ENCODE peak calls at places on chromosomes 16 and 17, in five cellular contexts. K is H1, P is HepG2, R is K562, U is GM12878. A is an unnamed sample.

GRCh38 chr17:42581744-42582270 is 4.3 kb upstream of the PSMC3IP start:
- DNase-seq in K (no peak), P (no peak), R (no peak), U (no peak), A (no peak)

GRCh38 chr17:64097196-64097936 is 32.6 kb downstream of the ERN1 start:
- DNase-seq in K (no peak), P (no peak), R (no peak), U (no peak), A (no peak)

GRCh38 chr16:50035468-50035992 is 10.5 kb downstream of the CNEP1R1 start:
- DNase-seq in K (no peak), P (peak), R (no peak), U (no peak), A (no peak)

GRCh38 chr16:75443301-75443700 is 10.0 kb upstream of the CFDP1 start:
- DNase-seq in K (no peak), P (no peak), R (no peak), U (no peak), A (no peak)

GRCh38 chr17:2337811-2338657 is 733 bp downstream of the SGSM2 start:
- DNase-seq in K (no peak), P (peak), R (peak), U (no peak), A (no peak)

GRCh38 chr16:74035816-74036215 is 260.8 kb upstream of the PSMD7 start:
- DNase-seq in K (no peak), P (peak), R (peak), U (no peak), A (peak)

GRCh38 chr16:71474864-71475263 is 12.8 kb upstream of the ZNF23 start:
- DNase-seq in K (no peak), P (no peak), R (no peak), U (no peak), A (peak)

GRCh38 chr16:8376430-8376829 is 213.9 kb downstream of the TMEM114 start:
- DNase-seq in K (no peak), P (no peak), R (no peak), U (no peak), A (no peak)

GRCh38 chr16:3857189-3858013 is 23.1 kb downstream of the CREBBP start:
- DNase-seq in K (no peak), P (peak), R (no peak), U (peak), A (no peak)

GRCh38 chr16:2156025-2156848 is 655 bp downstream of the TRAF7 start:
- DNase-seq in K (no peak), P (peak), R (peak), U (no peak), A (no peak)

GRCh38 chr17:27475981-27476895 is 20.0 kb downstream of the KSR1 start:
- DNase-seq in K (no peak), P (no peak), R (no peak), U (no peak), A (no peak)

GRCh38 chr17:43871947-43872690 is 25.1 kb downstream of the CD300LG start:
- DNase-seq in K (no peak), P (no peak), R (no peak), U (no peak), A (no peak)

GRCh38 chr16:74999208-74999682 is 421 bp downstream of the ZNRF1 start:
- DNase-seq in K (no peak), P (no peak), R (peak), U (no peak), A (no peak)

GRCh38 chr16:709651-710499 is 4.3 kb upstream of the FBXL16 start:
- DNase-seq in K (no peak), P (no peak), R (peak), U (no peak), A (no peak)

GRCh38 chr16:57036315-57036714 is 47.0 kb downstream of the NLRC5 start:
- DNase-seq in K (no peak), P (no peak), R (no peak), U (no peak), A (no peak)

GRCh38 chr16:55842369-55843104 is 9.6 kb upstream of the CES1 start:
- DNase-seq in K (no peak), P (peak), R (peak), U (no peak), A (peak)

GRCh38 chr17:66836063-66837005 is 1.4 kb downstream of the CACNG5 start:
- DNase-seq in K (no peak), P (no peak), R (no peak), U (no peak), A (no peak)

GRCh38 chr16:81837312-81837748 is 58.2 kb downstream of the PLCG2 start:
- DNase-seq in K (no peak), P (no peak), R (no peak), U (no peak), A (no peak)

GRCh38 chr17:78779848-78780247 is 2.2 kb downstream of the CYTH1 start:
- DNase-seq in K (no peak), P (no peak), R (no peak), U (no peak), A (no peak)

GRCh38 chr17:64984776-64985521 is 65.7 kb upstream of the LRRC37A3 start:
- DNase-seq in K (no peak), P (peak), R (no peak), U (no peak), A (no peak)

GRCh38 chr16:17321824-17322223 is 148.9 kb downstream of the XYLT1 start:
- DNase-seq in K (no peak), P (no peak), R (no peak), U (no peak), A (no peak)

GRCh38 chr17:34665803-34666763 is 86.7 kb downstream of the TMEM132E start:
- DNase-seq in K (no peak), P (no peak), R (no peak), U (no peak), A (no peak)

GRCh38 chr16:30786936-30787612 is at the start of gene ZNF629:
- DNase-seq in K (no peak), P (peak), R (peak), U (no peak), A (peak)

GRCh38 chr17:29368926-29369325 is 21.2 kb upstream of the TAOK1 start:
- DNase-seq in K (no peak), P (no peak), R (no peak), U (no peak), A (no peak)

GRCh38 chr17:9912146-9913099 is 7.4 kb upstream of the RCVRN start:
- DNase-seq in K (no peak), P (no peak), R (no peak), U (no peak), A (no peak)

GRCh38 chr17:292531-293382 is 59.9 kb downstream of the RPH3AL start:
- DNase-seq in K (no peak), P (no peak), R (no peak), U (no peak), A (no peak)

GRCh38 chr16:52298769-52299168 is 248.2 kb downstream of the TOX3 start:
- DNase-seq in K (no peak), P (peak), R (no peak), U (no peak), A (no peak)

GRCh38 chr16:11677959-11678881 is 10.0 kb downstream of the SNN start:
- DNase-seq in K (no peak), P (no peak), R (no peak), U (peak), A (no peak)

GRCh38 chr16:11677451-11677951 is 9.2 kb downstream of the SNN start:
- DNase-seq in K (no peak), P (no peak), R (no peak), U (no peak), A (no peak)

GRCh38 chr16:11675561-11676511 is 7.6 kb downstream of the SNN start:
- DNase-seq in K (no peak), P (peak), R (no peak), U (no peak), A (peak)

GRCh38 chr16:11674818-11675560 is 6.7 kb downstream of the SNN start:
- DNase-seq in K (no peak), P (no peak), R (no peak), U (no peak), A (peak)

DNA sequence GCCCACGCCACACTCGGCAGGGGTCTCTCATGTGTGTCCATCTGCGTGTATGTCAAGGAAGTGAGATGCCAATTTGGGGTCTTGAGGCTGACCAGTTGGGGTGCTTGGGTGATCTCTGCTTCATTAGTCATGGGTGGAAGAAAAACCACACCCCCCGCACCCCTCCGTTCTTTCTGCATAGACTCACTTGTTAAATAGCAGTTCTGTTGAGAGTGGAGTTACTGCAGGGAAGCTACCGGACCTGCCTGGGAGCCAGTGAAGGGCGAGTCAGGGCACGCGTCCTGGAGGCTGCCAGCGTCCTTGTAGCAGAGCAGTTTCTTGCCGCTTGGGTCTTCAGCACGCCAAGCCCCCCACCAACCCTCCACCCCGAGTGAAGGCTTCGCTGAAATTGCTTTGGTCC is 8.5 kb downstream of the SNN start:
- DNase-seq in K (no peak), P (no peak), R (no peak), U (no peak), A (no peak)
- TF ChIP-seq SRF in K (no peak), P (no peak), R (no peak), U (no peak), A (no peak)

GRCh38 chr16:53892155-53892554 is 188.2 kb downstream of the FTO start:
- DNase-seq in K (no peak), P (peak), R (peak), U (no peak), A (peak)
- TF ChIP-seq ATF3 in K (no peak), P (no peak), R (no peak), U (no peak), A (no peak)

GRCh38 chr16:80121522-80121909 is 419.3 kb upstream of the DYNLRB2 start:
- DNase-seq in K (no peak), P (no peak), R (no peak), U (no peak), A (no peak)

GRCh38 chr16:80122155-80122554 is 418.6 kb upstream of the DYNLRB2 start:
- DNase-seq in K (no peak), P (no peak), R (no peak), U (no peak), A (no peak)

GRCh38 chr16:80123189-80123588 is 417.6 kb upstream of the DYNLRB2 start:
- DNase-seq in K (no peak), P (no peak), R (no peak), U (no peak), A (no peak)

GRCh38 chr16:80117731-80118130 is 423.1 kb upstream of the DYNLRB2 start:
- DNase-seq in K (no peak), P (no peak), R (no peak), U (no peak), A (no peak)

DNA sequence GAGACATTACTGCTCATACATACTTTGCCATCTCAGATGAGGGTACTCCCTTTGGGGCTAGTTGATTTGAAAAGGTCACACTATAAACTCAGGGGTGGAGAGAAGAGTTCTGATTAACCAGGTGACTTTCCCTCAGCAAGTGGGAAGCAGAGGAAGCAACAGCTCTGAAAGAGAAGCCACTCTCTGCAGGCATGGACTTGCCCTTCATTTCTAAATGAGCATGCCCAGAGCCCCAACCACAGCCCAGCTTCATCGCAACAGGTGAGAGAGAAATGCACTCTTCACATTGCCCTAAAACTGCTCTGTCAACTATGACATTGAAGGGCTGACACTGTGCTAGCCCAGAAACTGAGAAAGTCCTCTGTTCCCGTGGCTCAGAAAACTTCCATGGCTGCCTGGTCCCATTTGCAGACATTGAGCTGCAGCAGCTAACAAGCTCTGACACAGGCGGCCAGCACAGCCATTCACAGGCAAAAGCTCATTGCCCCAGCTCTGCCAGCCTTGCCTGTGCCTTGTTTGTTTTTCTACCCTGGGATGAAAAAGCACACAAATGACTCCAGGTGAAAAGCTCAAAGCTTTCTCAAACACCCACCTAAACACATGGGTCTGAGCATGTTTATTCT is 419.8 kb upstream of the DYNLRB2 start:
- DNase-seq in K (no peak), P (no peak), R (no peak), U (no peak), A (no peak)
- TF ChIP-seq SRF in K (no peak), P (no peak), R (no peak), U (no peak), A (no peak)

GRCh38 chr17:13699261-13699660 is 97.5 kb upstream of the HS3ST3A1 start:
- DNase-seq in K (no peak), P (no peak), R (no peak), U (no peak), A (no peak)

GRCh38 chr17:13702266-13702665 is 100.5 kb upstream of the HS3ST3A1 start:
- DNase-seq in K (no peak), P (no peak), R (no peak), U (no peak), A (no peak)

GRCh38 chr17:13698832-13699231 is 97.1 kb upstream of the HS3ST3A1 start:
- DNase-seq in K (no peak), P (no peak), R (no peak), U (no peak), A (no peak)

DNA sequence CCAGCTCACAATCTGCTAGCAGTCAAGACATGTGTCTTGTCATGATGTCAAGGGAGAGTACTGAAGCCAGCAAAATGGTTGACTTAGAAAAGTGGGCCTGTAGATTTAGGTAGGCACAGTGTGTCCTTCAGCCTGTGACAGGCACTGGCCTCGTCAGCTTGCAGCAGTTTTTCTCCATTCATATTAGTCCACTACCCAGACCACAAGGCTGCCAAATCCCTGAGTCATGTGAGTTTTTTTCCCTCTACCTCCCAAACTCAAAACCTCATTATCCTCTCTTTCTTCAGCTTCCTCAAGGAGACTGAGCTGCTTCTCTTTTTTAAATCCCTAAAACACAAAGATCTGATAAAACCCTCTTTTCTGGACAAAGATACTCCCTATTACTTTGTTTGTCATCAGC is 102.6 kb upstream of the HS3ST3A1 start:
- DNase-seq in K (no peak), P (no peak), R (no peak), U (no peak), A (no peak)
- TF ChIP-seq ATF3 in K (no peak), P (no peak), R (no peak), U (no peak), A (no peak)

GRCh38 chr17:40355123-40355803 is 9.3 kb downstream of the GJD3 start:
- DNase-seq in K (no peak), P (peak), R (peak), U (no peak), A (no peak)
- TF ChIP-seq SRF in K (peak), P (no peak), R (no peak), U (no peak), A (no peak)

DNA sequence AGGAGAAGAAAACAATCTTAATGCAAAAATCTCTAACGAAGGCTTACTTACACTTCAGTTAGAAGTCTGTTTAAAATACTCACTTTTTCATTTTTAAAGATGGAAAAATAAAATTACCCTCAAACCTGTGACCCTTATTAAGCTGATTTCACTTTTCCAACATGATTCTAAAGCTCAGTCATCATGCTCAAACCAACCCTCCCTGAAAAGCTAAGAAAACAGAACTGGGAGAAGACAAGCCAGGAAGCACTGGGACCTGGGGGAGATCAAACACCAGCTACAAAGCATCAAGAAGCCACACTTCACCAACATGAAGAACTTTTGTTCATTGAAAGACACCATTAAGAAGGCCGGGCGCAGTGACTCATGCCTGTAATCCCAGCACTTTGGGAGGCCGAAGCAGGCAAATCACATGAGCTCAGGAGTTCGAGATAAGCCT is 88.8 kb downstream of the LITAF start:
- DNase-seq in K (no peak), P (peak), R (no peak), U (no peak), A (peak)
- TF ChIP-seq ATF3 in K (no peak), P (no peak), R (peak), U (no peak), A (no peak)

GRCh38 chr16:85429776-85430522 is 183.2 kb upstream of the GSE1 start:
- DNase-seq in K (no peak), P (no peak), R (no peak), U (no peak), A (no peak)

GRCh38 chr16:85428899-85429775 is 184.0 kb upstream of the GSE1 start:
- DNase-seq in K (no peak), P (no peak), R (no peak), U (no peak), A (no peak)

GRCh38 chr16:85430523-85431381 is 182.4 kb upstream of the GSE1 start:
- DNase-seq in K (no peak), P (no peak), R (no peak), U (no peak), A (no peak)

GRCh38 chr16:85426806-85427205 is 186.3 kb upstream of the GSE1 start:
- DNase-seq in K (no peak), P (no peak), R (no peak), U (no peak), A (no peak)

DNA sequence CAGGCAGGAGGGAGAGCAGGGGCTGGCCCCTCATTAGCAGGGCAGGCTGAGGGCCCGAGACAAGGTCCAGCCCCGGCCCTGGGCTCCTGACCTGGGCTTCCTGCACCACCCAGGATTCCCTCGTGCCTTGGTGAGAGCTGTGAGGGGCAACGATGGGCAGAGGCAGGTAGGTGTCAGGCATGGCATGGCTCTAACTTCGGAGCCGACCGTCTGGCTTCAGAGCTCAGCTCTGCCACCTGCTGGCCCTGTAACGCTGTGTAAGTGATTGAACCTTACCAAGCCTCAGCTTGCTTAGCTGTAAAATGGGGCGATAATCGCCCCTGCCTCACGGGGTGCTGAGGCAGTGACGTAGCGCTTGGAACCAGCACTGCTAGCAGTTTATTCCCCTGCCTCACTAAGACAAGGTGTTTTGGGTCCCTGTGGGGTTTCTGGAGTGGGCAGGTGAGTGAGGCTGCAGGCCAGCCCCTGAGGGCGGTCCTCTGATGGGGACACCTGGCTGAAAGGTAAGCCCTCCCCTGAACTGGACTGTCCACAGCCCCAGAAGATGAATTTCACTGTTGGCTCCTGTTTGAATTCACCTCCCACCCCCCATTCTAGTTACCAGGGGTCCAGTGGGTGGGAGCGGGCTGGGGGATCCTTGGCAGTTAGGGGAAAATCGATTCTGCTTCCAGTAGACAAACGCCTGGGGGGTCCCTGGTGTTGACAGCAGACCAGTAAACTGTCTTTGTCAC is 184.8 kb upstream of the GSE1 start:
- DNase-seq in K (no peak), P (no peak), R (peak), U (no peak), A (peak)
- TF ChIP-seq SRF in K (no peak), P (no peak), R (no peak), U (no peak), A (no peak)

GRCh38 chr17:37450090-37450489 is 39.6 kb upstream of the DUSP14 start:
- DNase-seq in K (no peak), P (no peak), R (no peak), U (no peak), A (no peak)
- TF ChIP-seq ATF3 in K (no peak), P (no peak), R (no peak), U (no peak), A (no peak)

DNA sequence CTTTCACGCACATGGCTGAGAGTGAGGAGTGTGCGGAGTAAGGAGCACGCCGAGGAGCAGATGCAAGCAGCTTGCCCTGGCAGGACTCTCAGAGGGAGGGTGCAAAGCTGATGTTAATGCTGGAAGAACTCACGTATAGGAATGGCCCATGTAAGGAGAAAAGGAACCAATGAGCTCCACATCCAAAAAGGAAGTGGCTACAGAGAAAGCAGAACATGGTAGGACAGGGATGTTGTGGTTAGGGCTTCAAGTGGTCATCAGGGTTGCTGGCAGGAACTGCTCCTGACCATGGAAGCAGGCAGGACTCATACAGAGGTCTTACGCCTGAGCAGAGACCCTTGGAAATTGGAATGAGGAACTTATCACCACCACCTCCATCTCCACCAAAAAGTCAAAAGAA is 5.2 kb downstream of the MYO1D start:
- DNase-seq in K (no peak), P (no peak), R (no peak), U (no peak), A (no peak)
- TF ChIP-seq SRF in K (no peak), P (no peak), R (no peak), U (no peak), A (no peak)